ENCODE peak calls at places on chromosomes 6 and 20, in six cellular contexts. E is OCI-LY7, L is natural killer cell, K is hepatocyte, R is left ventricle myocardium inferior, S is GM12865. N is an unnamed sample.

GRCh38 chr20:33433465-33433864 is 10.1 kb downstream of the SNTA1 start:
- DNase-seq in K (no peak), R (peak; percentile 59), E (no peak), L (no peak), S (no peak), N (no peak)

GRCh38 chr6:121912905-121913304 is 477.5 kb downstream of the GJA1 start:
- DNase-seq in E (no peak), L (no peak), S (no peak), K (no peak), R (no peak), N (peak; percentile 25)

GRCh38 chr6:37110455-37111155 is 59.3 kb upstream of the PIM1 start:
- DNase-seq in R (no peak), L (no peak), K (peak; percentile 29), E (no peak), S (peak; percentile 83), N (no peak)

GRCh38 chr20:63457737-63458136 is 14.7 kb downstream of the KCNQ2 start:
- DNase-seq in K (no peak), R (peak; percentile 55), E (no peak), L (no peak), S (no peak), N (peak; percentile 12)

GRCh38 chr6:170147832-170148708 is 142.8 kb downstream of the DLL1 start:
- DNase-seq in L (peak; percentile 68), K (no peak), E (no peak), R (no peak), S (peak; percentile 19), N (no peak)

GRCh38 chr6:129192458-129192989 is 309.6 kb downstream of the LAMA2 start:
- DNase-seq in L (no peak), E (no peak), S (no peak), R (no peak), K (no peak), N (no peak)

GRCh38 chr20:17928633-17929311 is 39.8 kb downstream of the SNX5 start:
- DNase-seq in L (no peak), K (peak; percentile 71), S (no peak), E (no peak), R (no peak), N (no peak)

GRCh38 chr20:45545754-45546453 is 1.3 kb downstream of the EPPIN start:
- DNase-seq in S (peak; percentile 3), K (peak; percentile 40), R (no peak), L (no peak), E (peak; percentile 5), N (peak; percentile 42)

GRCh38 chr20:17460119-17460518 is 71.1 kb downstream of the BFSP1 start:
- DNase-seq in E (peak; percentile 4), K (no peak), R (no peak), L (no peak), S (no peak), N (no peak)

GRCh38 chr20:19269737-19270325 is 57.4 kb downstream of the SLC24A3 start:
- DNase-seq in S (no peak), K (no peak), E (no peak), R (no peak), L (no peak), N (peak; percentile 8)

GRCh38 chr6:125444234-125444949 is 142.6 kb upstream of the HDDC2 start:
- DNase-seq in S (no peak), L (no peak), K (peak; percentile 9), E (no peak), R (peak; percentile 70), N (no peak)

GRCh38 chr20:53934421-53935352 is 135.7 kb downstream of the BCAS1 start:
- DNase-seq in L (no peak), S (peak; percentile 86), K (no peak), E (peak; percentile 88), R (peak; percentile 33), N (peak; percentile 82)

GRCh38 chr20:59063358-59064213 is 21.0 kb upstream of the PRELID3B start:
- DNase-seq in K (peak; percentile 57), R (peak; percentile 20), L (no peak), S (no peak), E (no peak), N (peak; percentile 96)

GRCh38 chr6:151661509-151661908 is 146.0 kb upstream of the ESR1 start:
- DNase-seq in S (no peak), E (no peak), L (no peak), R (no peak), K (no peak), N (no peak)

GRCh38 chr6:107493158-107494057 is 3.5 kb downstream of the SOBP start:
- DNase-seq in K (peak; percentile 31), R (no peak), S (no peak), E (no peak), L (no peak), N (peak; percentile 58)

GRCh38 chr6:36629792-36630191 is 35.6 kb downstream of the SRSF3 start:
- DNase-seq in R (no peak), K (no peak), S (no peak), E (no peak), L (no peak), N (no peak)

GRCh38 chr6:129440691-129441090 is 269.3 kb downstream of the ARHGAP18 start:
- DNase-seq in E (no peak), K (peak; percentile 19), R (no peak), L (no peak), S (no peak), N (peak; percentile 20)

GRCh38 chr20:62413896-62414481 is 6.9 kb upstream of the CABLES2 start:
- DNase-seq in L (no peak), S (no peak), K (no peak), E (no peak), R (no peak), N (no peak)

GRCh38 chr20:47272893-47273590 is 83.5 kb downstream of the ZMYND8 start:
- DNase-seq in E (peak; percentile 75), K (peak; percentile 82), S (peak; percentile 74), R (no peak), L (no peak), N (peak; percentile 78)

GRCh38 chr20:12358006-12358654 is 440.4 kb downstream of the BTBD3 start:
- DNase-seq in L (no peak), E (no peak), R (no peak), S (no peak), K (peak; percentile 18), N (peak; percentile 12)
- TF ChIP-seq CTCF in L (no peak), E (peak; percentile 25), R (peak; percentile 34), S (no peak), K (peak; percentile 27), N (peak; percentile 31)

DNA sequence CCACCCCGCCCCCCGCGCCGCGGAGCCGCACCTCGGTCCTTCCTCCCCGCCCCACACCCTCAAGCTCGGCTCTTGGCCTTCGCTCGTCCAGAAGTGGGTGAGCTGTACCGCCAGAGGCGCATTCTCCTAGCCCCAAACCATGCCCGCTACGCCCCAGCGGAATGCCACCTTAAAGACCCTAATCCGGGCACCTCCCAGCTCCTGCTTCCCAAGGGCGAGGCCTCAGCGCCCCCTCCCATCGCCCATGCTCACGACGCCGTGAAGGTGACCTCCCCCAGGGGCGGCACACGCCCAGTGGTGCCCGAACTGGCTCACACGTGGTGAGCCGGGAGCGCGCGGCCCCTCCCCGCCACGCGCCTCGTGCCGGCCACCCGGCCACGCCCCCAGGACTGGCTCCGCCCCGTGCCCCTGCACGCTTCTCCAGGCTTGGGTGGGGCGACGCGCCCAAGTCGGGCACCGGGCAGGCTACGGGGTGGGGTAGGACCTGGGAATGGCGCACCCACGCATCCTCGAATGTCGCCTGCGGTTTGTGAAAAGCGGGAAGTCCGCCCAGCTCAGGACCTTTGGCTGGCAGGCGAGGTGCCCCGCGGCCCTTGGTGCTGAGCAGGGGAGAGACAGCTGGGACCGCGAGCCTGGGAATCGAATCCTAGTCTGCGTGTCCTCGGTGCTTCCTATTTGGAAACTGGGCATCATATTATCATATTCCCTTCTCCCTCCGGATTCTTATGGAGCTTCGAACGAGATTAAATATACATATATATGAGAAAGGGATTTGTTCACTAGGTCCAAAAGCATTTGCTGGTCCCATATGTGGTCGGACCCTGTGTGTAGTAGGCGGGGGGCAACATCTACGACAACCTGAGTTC is 942 bp upstream of the SOX12 start:
- DNase-seq in R (peak; percentile 91), K (peak; percentile 95), S (peak; percentile 94), E (peak; percentile 94), L (peak; percentile 88), N (peak; percentile 69)
- TF ChIP-seq CTCF in R (peak; percentile 35), K (peak; percentile 41), S (peak; percentile 36), E (peak; percentile 53), L (peak; percentile 20), N (peak; percentile 47)

GRCh38 chr6:160071805-160072687 is 49.6 kb upstream of the SLC22A1 start:
- DNase-seq in R (no peak), S (no peak), E (peak; percentile 9), K (no peak), L (no peak), N (peak; percentile 5)
- TF ChIP-seq CTCF in R (peak; percentile 31), S (no peak), E (peak; percentile 58), K (peak; percentile 29), L (no peak), N (peak; percentile 23)

GRCh38 chr6:109456710-109457595 is 1.4 kb upstream of the MICAL1 start:
- DNase-seq in K (no peak), R (peak; percentile 70), S (no peak), L (no peak), E (no peak), N (peak; percentile 12)

GRCh38 chr6:109455161-109455501 is 441 bp downstream of the MICAL1 start:
- DNase-seq in R (no peak), K (peak; percentile 38), S (peak; percentile 70), E (peak; percentile 72), L (no peak), N (no peak)

GRCh38 chr6:109454483-109455160 is 950 bp downstream of the MICAL1 start:
- DNase-seq in E (peak; percentile 89), L (peak; percentile 72), R (no peak), S (peak; percentile 86), K (peak; percentile 45), N (no peak)

GRCh38 chr6:109456283-109456583 is 661 bp upstream of the MICAL1 start:
- DNase-seq in L (no peak), K (no peak), R (no peak), S (no peak), E (no peak), N (no peak)

DNA sequence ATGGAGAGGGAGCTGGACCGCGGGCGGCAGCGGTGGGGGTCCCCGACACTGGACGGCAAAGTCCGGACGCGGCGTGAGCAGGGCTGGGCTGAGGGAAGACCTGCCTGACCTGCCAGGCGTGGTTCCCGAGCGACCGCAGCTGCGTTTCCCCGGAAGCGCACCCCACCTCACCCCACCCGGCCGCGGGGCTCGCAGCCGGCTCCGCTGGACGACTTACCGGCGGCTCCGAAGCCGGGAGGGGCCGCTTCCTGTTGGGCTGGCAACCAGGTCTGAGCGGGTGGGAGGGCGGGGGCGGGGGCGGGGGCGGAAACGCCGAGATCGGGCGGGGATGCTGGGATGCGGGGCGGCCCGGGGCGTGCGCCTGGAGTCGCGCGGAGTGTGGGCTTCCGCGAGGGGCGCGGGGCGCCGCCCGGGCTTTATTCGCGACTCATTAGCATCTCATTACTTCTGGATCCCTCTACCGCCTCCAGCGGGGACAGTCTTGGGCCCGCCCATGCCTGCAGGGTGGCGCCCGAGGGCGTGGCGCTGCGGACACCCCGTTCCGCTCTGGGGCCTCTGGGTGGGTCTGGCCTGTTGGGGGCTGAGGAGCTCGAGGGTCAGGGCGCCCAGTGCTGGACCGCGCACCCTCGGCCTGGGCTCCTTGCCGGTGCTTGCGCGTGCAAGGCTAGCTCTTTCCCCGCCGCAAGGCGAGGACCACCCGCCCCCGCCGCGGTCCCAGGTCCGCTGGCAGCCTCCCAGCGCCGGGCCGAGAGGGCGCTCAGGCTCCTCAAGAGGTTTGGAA is at the start of gene MICAL1:
- DNase-seq in R (peak; percentile 73), S (peak; percentile 96), L (peak; percentile 71), E (peak; percentile 93), K (peak; percentile 84), N (peak; percentile 13)
- TF ChIP-seq CTCF in R (peak; percentile 56), S (peak; percentile 45), L (peak; percentile 13), E (peak; percentile 44), K (peak; percentile 26), N (peak; percentile 41)